ENCODE peak calls at places on chromosomes 5 and 9, in six cellular contexts. P is astrocyte, X is choroid plexus epithelial cell, Q is type B pancreatic cell, R is fibroblast of the aortic adventitia, K is uterus. U is an unnamed sample.

GRCh38 chr5:131661931-131662330 is 26.9 kb upstream of the RAPGEF6 start:
- DNase-seq in P (no peak), X (no peak), Q (no peak), R (no peak), K (no peak), U (no peak)

GRCh38 chr5:155767480-155767879 is 559.5 kb upstream of the SGCD start:
- DNase-seq in P (no peak), X (no peak), Q (no peak), R (no peak), K (no peak), U (no peak)

GRCh38 chr9:114906922-114907571 is 23.3 kb downstream of the TNFSF8 start:
- DNase-seq in P (peak), X (peak), Q (no peak), R (peak), K (no peak), U (no peak)

GRCh38 chr9:4739587-4740372 is 1.2 kb downstream of the AK3 start:
- DNase-seq in P (no peak), X (peak), Q (no peak), R (peak), K (no peak), U (no peak)

GRCh38 chr9:136965771-136966484 is 11.4 kb upstream of the PTGDS start:
- DNase-seq in P (no peak), X (no peak), Q (no peak), R (no peak), K (no peak), U (no peak)

GRCh38 chr5:99702565-99702964 is 773.8 kb upstream of the CHD1 start:
- DNase-seq in P (no peak), X (no peak), Q (no peak), R (no peak), K (no peak), U (no peak)

GRCh38 chr5:154526231-154527226 is 48.5 kb upstream of the HAND1 start:
- DNase-seq in P (no peak), X (no peak), Q (no peak), R (no peak), K (no peak), U (no peak)

GRCh38 chr9:100098241-100098886 is 436 bp downstream of the ERP44 start:
- DNase-seq in P (peak), X (peak), Q (peak), R (peak), K (peak), U (peak)

GRCh38 chr9:112884086-112884485 is 6.6 kb downstream of the SLC46A2 start:
- DNase-seq in P (peak), X (peak), Q (no peak), R (peak), K (no peak), U (no peak)

GRCh38 chr5:116137544-116138378 is 52.9 kb downstream of the COMMD10 start:
- DNase-seq in P (peak), X (peak), Q (no peak), R (peak), K (no peak), U (no peak)

GRCh38 chr5:116145416-116145815 is 60.6 kb downstream of the COMMD10 start:
- DNase-seq in P (no peak), X (no peak), Q (no peak), R (no peak), K (no peak), U (no peak)

GRCh38 chr5:116144103-116144502 is 59.3 kb downstream of the COMMD10 start:
- DNase-seq in P (peak), X (peak), Q (no peak), R (peak), K (no peak), U (no peak)

DNA sequence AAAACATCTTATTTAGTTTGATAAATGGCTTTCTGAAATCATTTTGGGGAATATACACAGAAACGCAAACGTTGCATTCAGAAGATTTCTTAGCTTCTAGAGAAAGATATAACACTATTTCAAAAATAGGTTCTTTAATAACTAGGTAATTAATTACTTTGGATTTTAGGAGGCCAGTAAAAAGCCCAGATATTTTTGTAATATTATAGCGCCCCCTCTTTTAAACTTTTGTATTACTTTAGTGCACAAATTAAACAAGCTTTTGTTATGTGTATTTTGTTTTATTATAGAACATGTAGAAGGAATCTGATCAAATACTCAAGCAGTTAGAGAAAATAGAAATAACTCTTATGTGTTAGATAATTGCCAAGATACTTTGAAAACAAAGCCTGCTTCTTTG is 57.7 kb downstream of the COMMD10 start:
- DNase-seq in P (no peak), X (no peak), Q (no peak), R (no peak), K (no peak), U (no peak)
- TF ChIP-seq CTCF in P (no peak), X (peak), Q (peak), R (no peak), K (no peak), U (no peak)

DNA sequence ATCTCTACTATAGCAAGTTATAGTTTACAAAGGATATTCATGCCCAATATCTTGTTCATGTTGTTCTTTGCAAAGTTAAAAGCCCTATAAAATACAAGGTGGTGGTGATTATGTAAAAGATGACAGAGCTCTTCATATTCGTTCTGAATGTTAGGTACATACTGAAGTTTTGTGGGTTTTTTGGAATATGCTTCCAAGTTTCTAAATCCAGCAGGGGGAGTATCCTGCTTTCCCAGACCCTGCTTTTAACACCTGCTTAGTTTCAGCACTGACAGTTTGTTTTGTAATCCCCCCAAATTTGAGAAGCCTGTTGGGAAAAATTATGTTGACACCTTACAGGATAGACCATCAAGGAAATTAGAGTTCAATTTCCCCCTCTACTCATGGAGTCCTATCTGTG is 438.3 kb downstream of the SH3GL2 start:
- DNase-seq in P (no peak), X (no peak), Q (no peak), R (no peak), K (no peak), U (no peak)
- TF ChIP-seq CTCF in P (no peak), X (no peak), Q (peak), R (no peak), K (no peak), U (no peak)

GRCh38 chr5:177499842-177500241 is 2.4 kb upstream of the PDLIM7 start:
- DNase-seq in P (no peak), X (no peak), Q (no peak), R (no peak), K (no peak), U (no peak)

GRCh38 chr5:177497011-177497296 is 450 bp downstream of the PDLIM7 start:
- DNase-seq in P (no peak), X (no peak), Q (no peak), R (no peak), K (no peak), U (no peak)

GRCh38 chr5:177497297-177498012 is at the start of gene PDLIM7:
- DNase-seq in P (peak), X (peak), Q (peak), R (peak), K (peak), U (peak)

GRCh38 chr5:177496111-177497010 is 1.0 kb downstream of the PDLIM7 start:
- DNase-seq in P (peak), X (peak), Q (peak), R (peak), K (peak), U (no peak)

GRCh38 chr5:177498013-177498847 is 826 bp upstream of the PDLIM7 start:
- DNase-seq in P (no peak), X (peak), Q (no peak), R (no peak), K (no peak), U (no peak)
- TF ChIP-seq CTCF in P (no peak), X (no peak), Q (no peak), R (no peak), K (no peak), U (no peak)

DNA sequence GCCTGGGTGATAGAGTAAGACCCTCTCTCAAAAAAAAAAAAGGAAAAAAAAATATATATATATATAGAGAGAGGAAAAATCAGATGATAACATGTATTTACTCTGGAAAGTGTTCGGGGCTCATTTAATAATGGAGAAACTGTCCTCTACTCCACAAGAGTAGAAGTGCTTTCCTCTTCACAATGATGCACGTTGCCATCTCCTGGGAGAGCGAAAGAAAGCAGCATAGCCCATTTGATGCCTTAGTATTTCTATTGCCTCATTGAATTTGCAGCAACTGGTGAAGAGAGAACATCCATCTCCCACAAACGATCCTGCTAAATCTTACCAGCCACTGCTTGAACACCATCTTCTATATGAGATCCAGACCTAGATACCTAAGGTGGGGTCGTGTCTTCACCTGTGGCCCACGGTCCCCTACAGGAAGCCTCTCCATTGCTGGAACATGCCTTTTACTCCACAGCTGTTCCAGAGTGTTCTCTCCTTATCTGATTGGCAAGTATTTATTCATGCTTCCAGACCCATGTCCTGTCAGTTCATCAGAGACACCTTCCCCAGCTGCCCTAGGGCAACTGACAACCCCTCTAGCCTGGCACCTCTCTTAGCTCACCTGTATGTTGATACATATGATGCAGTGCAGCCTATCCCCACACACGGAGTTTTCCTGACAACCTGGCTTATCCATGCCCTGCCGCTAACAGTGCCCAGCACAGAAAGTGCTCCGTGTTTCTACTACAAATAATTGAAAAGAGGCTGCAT is 115.3 kb downstream of the MARCHF11 start:
- DNase-seq in P (no peak), X (no peak), Q (no peak), R (no peak), K (no peak), U (no peak)
- TF ChIP-seq CTCF in P (no peak), X (no peak), Q (no peak), R (no peak), K (no peak), U (no peak)

GRCh38 chr5:181042722-181043121 is 2.7 kb downstream of the BTNL9 start:
- DNase-seq in P (no peak), X (no peak), Q (no peak), R (no peak), K (no peak), U (no peak)

GRCh38 chr5:181044662-181045305 is 4.7 kb downstream of the BTNL9 start:
- DNase-seq in P (no peak), X (no peak), Q (peak), R (no peak), K (no peak), U (no peak)

GRCh38 chr5:181044093-181044599 is 4.1 kb downstream of the BTNL9 start:
- DNase-seq in P (no peak), X (no peak), Q (peak), R (no peak), K (no peak), U (no peak)

GRCh38 chr5:181042036-181042435 is 2.0 kb downstream of the BTNL9 start:
- DNase-seq in P (no peak), X (no peak), Q (no peak), R (no peak), K (no peak), U (no peak)

GRCh38 chr5:181043285-181044092 is 3.4 kb downstream of the BTNL9 start:
- DNase-seq in P (no peak), X (no peak), Q (no peak), R (no peak), K (no peak), U (no peak)
- TF ChIP-seq CTCF in P (no peak), X (no peak), Q (no peak), R (no peak), K (no peak), U (no peak)

DNA sequence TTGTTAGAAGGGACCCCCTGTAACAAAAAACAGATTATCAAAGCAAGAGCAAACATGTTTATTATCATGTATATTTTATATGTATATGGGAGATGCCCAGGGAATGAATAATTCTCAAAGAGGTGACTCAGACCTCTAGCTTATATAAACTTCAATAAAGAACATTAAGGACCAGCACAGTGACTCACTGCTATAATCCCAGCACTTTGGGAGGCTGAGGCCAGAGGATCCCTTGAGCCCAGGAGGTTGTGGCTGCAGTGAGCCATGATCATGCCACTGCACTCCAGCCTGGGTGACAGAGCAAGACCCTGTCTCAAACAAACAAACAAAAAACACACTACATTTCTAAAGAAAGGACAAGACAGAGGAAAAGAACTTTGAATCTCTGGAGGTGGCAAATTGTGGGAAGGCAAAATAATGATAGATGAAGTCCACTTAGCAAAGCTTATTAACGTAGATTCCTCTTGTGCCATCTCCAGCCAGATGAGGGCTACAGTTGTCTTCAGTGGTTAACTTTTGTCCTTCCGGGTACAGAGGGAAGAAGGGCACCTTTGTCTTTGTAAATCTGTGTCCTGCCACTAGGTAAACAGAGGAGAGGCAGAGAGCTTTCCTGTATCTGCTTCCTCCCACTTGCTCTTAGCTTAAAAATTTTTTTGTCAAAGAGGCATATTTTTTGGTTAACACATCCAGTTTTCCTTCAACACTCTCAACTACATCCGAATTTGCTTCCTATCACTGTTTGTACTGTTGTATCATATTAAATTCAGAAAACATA is 7.5 kb upstream of the RFK start:
- DNase-seq in P (no peak), X (no peak), Q (no peak), R (no peak), K (no peak), U (no peak)
- TF ChIP-seq CTCF in P (no peak), X (no peak), Q (no peak), R (no peak), K (no peak), U (no peak)

DNA sequence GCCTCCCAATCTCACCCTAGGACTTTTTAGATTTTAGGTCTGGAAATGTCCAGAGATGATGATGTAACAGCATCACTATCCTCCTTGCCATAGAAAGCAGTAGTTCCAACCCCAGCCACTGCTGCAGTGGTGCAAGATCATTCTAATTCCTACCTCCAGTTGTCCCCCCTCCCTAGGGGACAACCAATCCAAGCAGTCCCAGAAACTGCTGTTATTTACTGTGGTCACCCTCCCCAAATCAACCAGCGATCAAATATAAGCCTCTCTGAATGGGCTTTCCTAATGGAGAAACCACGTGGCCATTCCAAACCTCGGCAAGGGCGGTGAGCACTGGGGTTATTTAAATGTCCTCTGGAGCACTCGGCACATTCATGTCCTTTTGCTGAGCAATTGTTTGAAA is 159.8 kb downstream of the SLF1 start:
- DNase-seq in P (no peak), X (no peak), Q (no peak), R (no peak), K (no peak), U (no peak)
- TF ChIP-seq CTCF in P (no peak), X (no peak), Q (peak), R (no peak), K (no peak), U (no peak)

U was measured in omental fat pad.